ENCODE peak calls at places on chromosomes 5 and 9, in five cellular contexts. One of them, this sample, is unnamed.

GRCh38 chr9:128242828-128243485 is 32.9 kb downstream of the GOLGA2 start:
- DNase-seq in hepatocyte: peak; percentile 66
- DNase-seq in spleen: no peak
- DNase-seq in K562: no peak
- DNase-seq in heart right ventricle: peak; percentile 58
- DNase-seq in this sample: no peak

GRCh38 chr9:12680341-12680740 is 12.8 kb upstream of the TYRP1 start:
- DNase-seq in hepatocyte: no peak
- DNase-seq in K562: no peak
- DNase-seq in heart right ventricle: no peak
- DNase-seq in spleen: no peak
- DNase-seq in this sample: no peak

GRCh38 chr5:77337716-77338115 is 127.2 kb downstream of the PDE8B start:
- DNase-seq in heart right ventricle: no peak
- DNase-seq in spleen: no peak
- DNase-seq in K562: no peak
- DNase-seq in hepatocyte: peak; percentile 57
- DNase-seq in this sample: no peak

GRCh38 chr5:150075806-150076205 is 10.5 kb downstream of the CSF1R start:
- DNase-seq in spleen: peak; percentile 38
- DNase-seq in K562: peak; percentile 27
- DNase-seq in heart right ventricle: no peak
- DNase-seq in hepatocyte: no peak
- DNase-seq in this sample: no peak

GRCh38 chr9:111356567-111357244 is 26.7 kb upstream of the OR2K2 start:
- DNase-seq in hepatocyte: peak; percentile 37
- DNase-seq in K562: peak; percentile 6
- DNase-seq in heart right ventricle: no peak
- DNase-seq in spleen: no peak
- DNase-seq in this sample: no peak

GRCh38 chr5:123916331-123917121 is 404.5 kb downstream of the CSNK1G3 start:
- DNase-seq in spleen: no peak
- DNase-seq in hepatocyte: peak; percentile 13
- DNase-seq in K562: no peak
- DNase-seq in heart right ventricle: no peak
- DNase-seq in this sample: no peak

GRCh38 chr5:152246401-152246800 is 158.7 kb downstream of the NMUR2 start:
- DNase-seq in K562: peak; percentile 12
- DNase-seq in heart right ventricle: peak; percentile 14
- DNase-seq in hepatocyte: peak; percentile 66
- DNase-seq in spleen: no peak
- DNase-seq in this sample: no peak

GRCh38 chr5:153135416-153135815 is 355.1 kb upstream of the GRIA1 start:
- DNase-seq in K562: no peak
- DNase-seq in heart right ventricle: no peak
- DNase-seq in spleen: no peak
- DNase-seq in hepatocyte: no peak
- DNase-seq in this sample: no peak

GRCh38 chr5:130189961-130190360 is 285.7 kb downstream of the CHSY3 start:
- DNase-seq in hepatocyte: no peak
- DNase-seq in heart right ventricle: no peak
- DNase-seq in K562: no peak
- DNase-seq in spleen: no peak
- DNase-seq in this sample: no peak

GRCh38 chr9:101449071-101449721 is 13.6 kb upstream of the ALDOB start:
- DNase-seq in heart right ventricle: peak; percentile 74
- DNase-seq in hepatocyte: peak; percentile 90
- DNase-seq in spleen: peak; percentile 91
- DNase-seq in K562: peak; percentile 86
- DNase-seq in this sample: peak; percentile 12

GRCh38 chr5:4018968-4019766 is 423.5 kb downstream of the IRX1 start:
- DNase-seq in hepatocyte: no peak
- DNase-seq in spleen: no peak
- DNase-seq in K562: no peak
- DNase-seq in heart right ventricle: no peak
- DNase-seq in this sample: no peak

GRCh38 chr5:38468978-38469706 is 87.3 kb downstream of the LIFR start:
- DNase-seq in K562: no peak
- DNase-seq in heart right ventricle: peak; percentile 72
- DNase-seq in spleen: no peak
- DNase-seq in hepatocyte: no peak
- DNase-seq in this sample: no peak

GRCh38 chr5:138386290-138386689 is 33.8 kb downstream of the KDM3B start:
- DNase-seq in K562: no peak
- DNase-seq in heart right ventricle: no peak
- DNase-seq in spleen: no peak
- DNase-seq in hepatocyte: no peak
- DNase-seq in this sample: no peak

GRCh38 chr5:32538031-32538547 is 47.3 kb upstream of the SUB1 start:
- DNase-seq in spleen: peak; percentile 78
- DNase-seq in hepatocyte: no peak
- DNase-seq in K562: no peak
- DNase-seq in heart right ventricle: peak; percentile 29
- DNase-seq in this sample: peak; percentile 40

GRCh38 chr5:172637122-172637580 is 3.9 kb upstream of the NEURL1B start:
- DNase-seq in hepatocyte: no peak
- DNase-seq in K562: no peak
- DNase-seq in spleen: no peak
- DNase-seq in heart right ventricle: no peak
- DNase-seq in this sample: peak; percentile 4

GRCh38 chr5:176658007-176658599 is 10.8 kb downstream of the TSPAN17 start:
- DNase-seq in heart right ventricle: peak; percentile 58
- DNase-seq in hepatocyte: peak; percentile 83
- DNase-seq in K562: peak; percentile 71
- DNase-seq in spleen: peak; percentile 92
- DNase-seq in this sample: peak; percentile 55

GRCh38 chr5:7849531-7850240 is 1.2 kb downstream of the CFAP90 start:
- DNase-seq in spleen: no peak
- DNase-seq in heart right ventricle: no peak
- DNase-seq in K562: no peak
- DNase-seq in hepatocyte: peak; percentile 57
- DNase-seq in this sample: no peak

GRCh38 chr9:136328011-136328621 is 777 bp downstream of the GPSM1 start:
- DNase-seq in heart right ventricle: no peak
- DNase-seq in hepatocyte: peak; percentile 50
- DNase-seq in spleen: no peak
- DNase-seq in K562: no peak
- DNase-seq in this sample: no peak

GRCh38 chr9:18438300-18438925 is 35.5 kb upstream of the ADAMTSL1 start:
- DNase-seq in spleen: no peak
- DNase-seq in hepatocyte: peak; percentile 67
- DNase-seq in heart right ventricle: peak; percentile 38
- DNase-seq in K562: no peak
- DNase-seq in this sample: no peak

GRCh38 chr5:75335952-75336624 is 932 bp upstream of the HMGCR start:
- DNase-seq in K562: peak; percentile 64
- DNase-seq in hepatocyte: peak; percentile 79
- DNase-seq in heart right ventricle: no peak
- DNase-seq in spleen: no peak
- DNase-seq in this sample: peak; percentile 58

GRCh38 chr5:7873216-7873615 is 4.3 kb downstream of the MTRR start:
- DNase-seq in spleen: no peak
- DNase-seq in heart right ventricle: no peak
- DNase-seq in hepatocyte: no peak
- DNase-seq in K562: no peak
- DNase-seq in this sample: no peak

GRCh38 chr5:54936201-54936600 is 49.2 kb downstream of the ESM1 start:
- DNase-seq in hepatocyte: no peak
- DNase-seq in spleen: no peak
- DNase-seq in K562: no peak
- DNase-seq in heart right ventricle: no peak
- DNase-seq in this sample: no peak

GRCh38 chr5:80064124-80064523 is 29.0 kb downstream of the THBS4 start:
- DNase-seq in hepatocyte: no peak
- DNase-seq in heart right ventricle: no peak
- DNase-seq in K562: no peak
- DNase-seq in spleen: no peak
- DNase-seq in this sample: no peak

GRCh38 chr5:23684103-23684502 is 176.7 kb downstream of the PRDM9 start:
- DNase-seq in hepatocyte: no peak
- DNase-seq in spleen: no peak
- DNase-seq in heart right ventricle: no peak
- DNase-seq in K562: no peak
- DNase-seq in this sample: no peak

GRCh38 chr5:97009921-97010320 is 74.0 kb downstream of the LNPEP start:
- DNase-seq in heart right ventricle: no peak
- DNase-seq in K562: no peak
- DNase-seq in spleen: no peak
- DNase-seq in hepatocyte: no peak
- DNase-seq in this sample: no peak
- H3K27ac ChIP-seq in heart right ventricle: no peak overlapping the region
- H3K27ac ChIP-seq in K562: peak overlapping the region; percentile 69
- H3K27ac ChIP-seq in spleen: peak overlapping the region; percentile 53
- H3K27ac ChIP-seq in hepatocyte: no peak overlapping the region
- H3K27ac ChIP-seq in this sample: peak overlapping the region; percentile 20

GRCh38 chr5:136891601-136892000 is 526.3 kb upstream of the TRPC7 start:
- DNase-seq in hepatocyte: no peak
- DNase-seq in heart right ventricle: no peak
- DNase-seq in K562: no peak
- DNase-seq in spleen: no peak
- DNase-seq in this sample: no peak

GRCh38 chr5:136891175-136891574 is 525.8 kb upstream of the TRPC7 start:
- DNase-seq in spleen: no peak
- DNase-seq in hepatocyte: no peak
- DNase-seq in K562: no peak
- DNase-seq in heart right ventricle: no peak
- DNase-seq in this sample: no peak

GRCh38 chr5:136890431-136891148 is 525.2 kb upstream of the TRPC7 start:
- DNase-seq in spleen: no peak
- DNase-seq in K562: no peak
- DNase-seq in hepatocyte: no peak
- DNase-seq in heart right ventricle: no peak
- DNase-seq in this sample: no peak

GRCh38 chr5:136886623-136887022 is 521.3 kb upstream of the TRPC7 start:
- DNase-seq in heart right ventricle: no peak
- DNase-seq in hepatocyte: no peak
- DNase-seq in K562: no peak
- DNase-seq in spleen: no peak
- DNase-seq in this sample: no peak

DNA sequence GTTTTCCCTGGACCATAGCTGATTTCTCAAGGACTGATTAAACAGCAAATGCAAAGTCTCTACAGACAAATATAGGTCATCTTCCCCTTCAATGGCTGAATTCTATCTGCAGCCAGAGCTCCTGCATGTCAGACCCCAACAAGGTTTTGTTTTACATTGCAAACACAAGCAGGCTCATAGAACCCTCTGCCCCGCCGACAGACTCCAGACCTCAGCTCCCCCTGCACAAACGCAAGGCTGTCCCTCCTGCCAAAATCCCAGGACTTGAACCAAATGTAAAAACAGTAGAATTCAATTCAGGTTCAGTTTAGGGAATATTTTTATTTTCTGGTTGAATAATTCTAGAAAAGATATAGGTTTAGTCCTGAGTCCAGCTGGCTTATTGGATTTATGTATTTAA is 526.7 kb upstream of the TRPC7 start:
- DNase-seq in K562: no peak
- DNase-seq in spleen: no peak
- DNase-seq in heart right ventricle: no peak
- DNase-seq in hepatocyte: no peak
- DNase-seq in this sample: no peak
- H3K4me3 ChIP-seq in K562: no peak overlapping the region
- H3K4me3 ChIP-seq in spleen: no peak overlapping the region
- H3K4me3 ChIP-seq in heart right ventricle: no peak overlapping the region
- H3K4me3 ChIP-seq in hepatocyte: no peak overlapping the region
- H3K4me3 ChIP-seq in this sample: no peak overlapping the region

GRCh38 chr9:121660367-121660766 is 8.9 kb downstream of the DAB2IP start:
- DNase-seq in heart right ventricle: no peak
- DNase-seq in hepatocyte: no peak
- DNase-seq in K562: no peak
- DNase-seq in spleen: peak; percentile 43
- DNase-seq in this sample: no peak

GRCh38 chr9:121660876-121661275 is 9.4 kb downstream of the DAB2IP start:
- DNase-seq in spleen: peak; percentile 44
- DNase-seq in heart right ventricle: no peak
- DNase-seq in hepatocyte: no peak
- DNase-seq in K562: no peak
- DNase-seq in this sample: no peak

GRCh38 chr9:121656941-121657340 is 5.5 kb downstream of the DAB2IP start:
- DNase-seq in hepatocyte: no peak
- DNase-seq in K562: no peak
- DNase-seq in heart right ventricle: no peak
- DNase-seq in spleen: peak; percentile 33
- DNase-seq in this sample: no peak

GRCh38 chr9:121658166-121658565 is 6.7 kb downstream of the DAB2IP start:
- DNase-seq in spleen: peak; percentile 8
- DNase-seq in K562: no peak
- DNase-seq in hepatocyte: no peak
- DNase-seq in heart right ventricle: no peak
- DNase-seq in this sample: no peak

DNA sequence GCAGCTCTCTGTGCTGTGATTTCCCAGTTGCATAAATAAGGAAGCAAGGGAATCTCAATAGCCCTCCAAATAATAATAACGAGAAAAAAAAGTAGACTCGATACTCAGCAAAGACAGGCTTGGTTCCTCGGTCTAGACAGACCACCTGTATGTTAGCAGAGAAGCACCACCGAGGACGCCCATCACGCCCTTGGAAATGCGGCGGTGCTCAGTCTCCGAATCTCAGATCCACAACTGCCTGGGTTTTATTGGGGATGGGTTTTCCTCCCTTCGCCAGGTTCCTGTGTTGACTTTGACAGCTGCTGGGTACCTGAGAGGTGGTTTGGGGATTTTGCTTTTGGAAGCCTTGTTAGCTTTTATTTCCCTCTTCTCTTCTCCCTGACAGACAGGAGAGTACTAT is 7.2 kb downstream of the DAB2IP start:
- DNase-seq in spleen: peak; percentile 41
- DNase-seq in K562: no peak
- DNase-seq in hepatocyte: no peak
- DNase-seq in heart right ventricle: no peak
- DNase-seq in this sample: no peak
- H3K27me3 ChIP-seq in spleen: no peaks in the 10 kb centered on the region
- H3K27me3 ChIP-seq in K562: peaks cover 28% of the 10 kb centered on the region
- H3K27me3 ChIP-seq in hepatocyte: no peaks in the 10 kb centered on the region
- H3K27me3 ChIP-seq in heart right ventricle: peaks cover 2% of the 10 kb centered on the region
- H3K27me3 ChIP-seq in this sample: peaks cover 3% of the 10 kb centered on the region

DNA sequence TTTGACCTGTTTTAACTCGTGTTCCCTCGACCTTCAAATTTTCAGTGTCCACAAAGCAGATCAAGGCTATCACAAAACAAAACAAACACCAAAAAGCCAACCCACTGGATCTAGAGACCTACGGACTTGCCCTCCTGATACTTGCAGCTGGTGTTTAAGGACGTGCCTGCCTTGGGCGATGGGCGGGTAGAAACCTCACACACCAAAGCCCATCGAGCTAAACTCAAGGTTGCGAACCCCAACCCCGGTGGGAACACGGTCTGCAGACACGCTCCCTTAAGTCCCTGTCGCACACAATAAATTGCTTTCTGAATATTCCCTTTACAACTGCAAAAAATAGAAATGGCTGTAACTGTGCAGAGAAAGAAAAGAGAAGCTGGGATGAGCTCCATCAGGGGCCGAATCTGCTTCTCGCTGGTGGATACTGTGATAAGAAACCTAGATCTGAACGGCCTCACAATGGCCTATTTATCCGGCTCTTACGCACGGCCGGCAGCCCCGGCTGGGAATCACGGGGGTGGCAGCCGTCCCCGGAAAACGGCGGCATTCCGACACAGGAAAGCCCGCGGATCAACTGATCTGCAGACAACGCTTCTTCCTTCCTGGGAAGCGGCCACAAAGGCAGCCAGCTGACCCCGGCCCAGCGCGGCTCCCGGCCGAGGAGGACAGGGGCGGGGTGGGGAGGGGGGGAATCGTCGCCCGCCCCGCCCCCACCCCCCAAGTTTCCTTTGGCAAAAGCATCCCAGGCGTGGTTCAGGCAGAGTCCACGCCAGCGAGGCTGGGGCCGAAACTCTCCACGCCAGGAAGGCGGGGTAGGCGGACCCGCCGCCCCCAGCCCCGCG is 247.4 kb upstream of the ANKRD55 start:
- DNase-seq in K562: no peak
- DNase-seq in hepatocyte: peak; percentile 73
- DNase-seq in heart right ventricle: peak; percentile 75
- DNase-seq in spleen: peak; percentile 88
- DNase-seq in this sample: no peak
- H3K27ac ChIP-seq in K562: no peak overlapping the region
- H3K27ac ChIP-seq in hepatocyte: peak overlapping the region; percentile 79
- H3K27ac ChIP-seq in heart right ventricle: peak overlapping the region; percentile 96
- H3K27ac ChIP-seq in spleen: peak overlapping the region; percentile 93
- H3K27ac ChIP-seq in this sample: peak overlapping the region; percentile 85